ENCODE peak calls at places on chromosome 12, in five cellular contexts. U is ascending aorta; W is head of caudate nucleus; A is activated CD8-positive, alpha-beta memory T cell treated with anti-CD3 and anti-CD28 coated beads for 24 hours; H is AG09309. L is an unnamed sample.

GRCh38 chr12:87671757-87672156 is 357.4 kb downstream of the C12orf50 start:
- DNase-seq in A (no peak), H (no peak), U (no peak), W (no peak), L (no peak)

GRCh38 chr12:107478881-107479280 is 206.7 kb upstream of the PWP1 start:
- DNase-seq in H (no peak), A (no peak), W (no peak), U (no peak), L (no peak)

GRCh38 chr12:20268121-20268732 is 100.1 kb upstream of the PDE3A start:
- DNase-seq in H (no peak), W (no peak), U (no peak), A (no peak), L (no peak)

GRCh38 chr12:10119072-10119471 is 10.9 kb downstream of the CLEC7A start:
- DNase-seq in U (no peak), W (no peak), H (no peak), A (no peak), L (no peak)

GRCh38 chr12:45575417-45575816 is 154.1 kb upstream of the ARID2 start:
- DNase-seq in W (no peak), A (no peak), H (no peak), U (no peak), L (no peak)

GRCh38 chr12:93184664-93185368 is 192.9 kb upstream of the NUDT4 start:
- DNase-seq in U (no peak), W (no peak), A (no peak), H (no peak), L (peak)

GRCh38 chr12:111692575-111693210 is 6.8 kb downstream of the ACAD10 start:
- DNase-seq in U (no peak), A (no peak), H (no peak), W (no peak), L (peak)

GRCh38 chr12:116393859-116394650 is 116.6 kb upstream of the MED13L start:
- DNase-seq in H (no peak), U (no peak), A (no peak), W (no peak), L (no peak)

GRCh38 chr12:115010324-115010995 is 326.5 kb upstream of the TBX3 start:
- DNase-seq in W (no peak), U (no peak), H (no peak), A (no peak), L (no peak)

GRCh38 chr12:25491396-25491948 is 61.6 kb downstream of the LMNTD1 start:
- DNase-seq in W (no peak), H (no peak), U (no peak), A (no peak), L (no peak)

GRCh38 chr12:47768323-47768811 is 4.7 kb upstream of the SLC48A1 start:
- DNase-seq in U (no peak), W (no peak), H (no peak), A (no peak), L (no peak)

GRCh38 chr12:7042847-7043246 is 17.7 kb upstream of the C1S start:
- DNase-seq in H (no peak), W (no peak), A (no peak), U (no peak), L (peak)

GRCh38 chr12:6613015-6613775 is 6.0 kb upstream of the CHD4 start:
- DNase-seq in W (peak), A (no peak), H (no peak), U (peak), L (peak)

GRCh38 chr12:85424581-85425348 is 144.7 kb downstream of the ALX1 start:
- DNase-seq in H (no peak), A (no peak), W (no peak), U (no peak), L (peak)

GRCh38 chr12:52607314-52607713 is 6.1 kb upstream of the KRT72 start:
- DNase-seq in W (no peak), U (no peak), A (peak), H (no peak), L (no peak)

GRCh38 chr12:129195081-129195480 is 341.8 kb downstream of the GLT1D1 start:
- DNase-seq in W (no peak), A (no peak), H (no peak), U (no peak), L (no peak)

GRCh38 chr12:11729008-11729407 is 79.5 kb downstream of the ETV6 start:
- DNase-seq in H (no peak), U (no peak), W (no peak), A (no peak), L (no peak)

GRCh38 chr12:67690656-67691055 is 42.1 kb downstream of the DYRK2 start:
- DNase-seq in H (no peak), A (no peak), W (no peak), U (no peak), L (no peak)

GRCh38 chr12:19836456-19836855 is 397.2 kb downstream of the AEBP2 start:
- DNase-seq in A (no peak), H (no peak), W (no peak), U (no peak), L (no peak)

GRCh38 chr12:95919110-95919509 is 23.3 kb downstream of the CCDC38 start:
- DNase-seq in A (no peak), H (no peak), W (no peak), U (no peak), L (no peak)

L was measured in lung microvascular endothelial cell.